ENCODE peak calls at places on chromosomes 4 and X, in eight cellular contexts. J, U, M, V, L, A, F and E are unnamed samples.

GRCh38 chr4:85747871-85748491 is 273.0 kb downstream of the ARHGAP24 start:
- DNase-seq in J (peak; percentile 57), U (peak; percentile 55), M (no peak), V (peak; percentile 27), L (no peak), A (peak; percentile 69), F (peak; percentile 59), E (no peak)

GRCh38 chr4:1039493-1040343 is 28.3 kb downstream of the FGFRL1 start:
- DNase-seq in J (no peak), U (no peak), M (no peak), V (no peak), L (no peak), A (peak; percentile 98), F (peak; percentile 81), E (peak; percentile 31)

GRCh38 chr4:185738038-185738552 is 73.9 kb downstream of the SORBS2 start:
- DNase-seq in J (no peak), U (peak; percentile 13), M (no peak), V (no peak), L (no peak), A (peak; percentile 68), F (peak; percentile 78), E (no peak)

GRCh38 chrX:129759576-129760061 is 20.1 kb upstream of the SASH3 start:
- DNase-seq in J (no peak), U (peak; percentile 24), M (peak; percentile 75), V (no peak), L (peak; percentile 57), A (peak; percentile 19), F (peak; percentile 72), E (peak; percentile 67)

GRCh38 chr4:121951570-121952110 is at the start of gene TRPC3:
- DNase-seq in J (no peak), U (no peak), M (no peak), V (no peak), L (peak; percentile 11), A (peak; percentile 88), F (peak; percentile 71), E (peak; percentile 45)

GRCh38 chr4:88110826-88111225 is 47.6 kb downstream of the ABCG2 start:
- DNase-seq in J (no peak), U (no peak), M (no peak), V (peak; percentile 1), L (no peak), A (no peak), F (no peak), E (no peak)

GRCh38 chr4:179530953-179531352 is 2088.7 kb upstream of the AGA start:
- DNase-seq in J (no peak), U (no peak), M (no peak), V (no peak), L (no peak), A (no peak), F (no peak), E (no peak)

GRCh38 chr4:172709376-172709775 is 459.2 kb upstream of the GALNT7 start:
- DNase-seq in J (peak; percentile 23), U (no peak), M (no peak), V (no peak), L (no peak), A (no peak), F (no peak), E (no peak)

GRCh38 chr4:168648929-168649328 is 152.1 kb downstream of the PALLD start:
- DNase-seq in J (no peak), U (peak; percentile 42), M (no peak), V (no peak), L (no peak), A (peak; percentile 76), F (no peak), E (no peak)

GRCh38 chr4:76966024-76966579 is 16.6 kb downstream of the SEPTIN11 start:
- DNase-seq in J (no peak), U (no peak), M (no peak), V (no peak), L (no peak), A (no peak), F (no peak), E (no peak)

GRCh38 chrX:103730746-103731508 is 20.2 kb downstream of the TMEM31 start:
- DNase-seq in J (no peak), U (peak; percentile 61), M (no peak), V (no peak), L (no peak), A (peak; percentile 83), F (peak; percentile 41), E (no peak)